ENCODE peak calls at places on chromosomes 13 and 19, in five cellular contexts. One of them, this sample, is unnamed. For H3K27me3, the result is how much of the 10 kb centered on the place peaks cover.

GRCh38 chr13:76882431-76882830 is 3.8 kb downstream of the KCTD12 start:
- DNase-seq in ascending aorta: no peak
- DNase-seq in HAP-1: no peak
- DNase-seq in CD4-positive, CD25-positive, alpha-beta regulatory T cell: no peak
- DNase-seq in uterus: no peak
- DNase-seq in this sample: no peak

GRCh38 chr13:38824342-38824741 is 137.5 kb downstream of the FREM2 start:
- DNase-seq in HAP-1: no peak
- DNase-seq in ascending aorta: no peak
- DNase-seq in CD4-positive, CD25-positive, alpha-beta regulatory T cell: no peak
- DNase-seq in uterus: no peak
- DNase-seq in this sample: no peak

GRCh38 chr19:14370169-14370998 is 10.9 kb upstream of the ADGRE5 start:
- DNase-seq in ascending aorta: no peak
- DNase-seq in uterus: no peak
- DNase-seq in CD4-positive, CD25-positive, alpha-beta regulatory T cell: peak
- DNase-seq in HAP-1: peak
- DNase-seq in this sample: no peak

GRCh38 chr13:113882716-113883115 is 18.8 kb upstream of the GAS6 start:
- DNase-seq in HAP-1: no peak
- DNase-seq in ascending aorta: no peak
- DNase-seq in CD4-positive, CD25-positive, alpha-beta regulatory T cell: no peak
- DNase-seq in uterus: no peak
- DNase-seq in this sample: no peak

GRCh38 chr19:57830071-57830602 is at the start of gene ZNF587B:
- DNase-seq in CD4-positive, CD25-positive, alpha-beta regulatory T cell: peak
- DNase-seq in uterus: peak
- DNase-seq in ascending aorta: no peak
- DNase-seq in HAP-1: peak
- DNase-seq in this sample: peak

GRCh38 chr19:2035590-2035991 is 15.5 kb downstream of the MKNK2 start:
- DNase-seq in ascending aorta: no peak
- DNase-seq in CD4-positive, CD25-positive, alpha-beta regulatory T cell: no peak
- DNase-seq in uterus: no peak
- DNase-seq in HAP-1: no peak
- DNase-seq in this sample: no peak

GRCh38 chr13:38366954-38367645 is 17.4 kb downstream of the UFM1 start:
- DNase-seq in HAP-1: no peak
- DNase-seq in ascending aorta: no peak
- DNase-seq in uterus: no peak
- DNase-seq in CD4-positive, CD25-positive, alpha-beta regulatory T cell: no peak
- DNase-seq in this sample: no peak

GRCh38 chr19:38394488-38394887 is 6.0 kb downstream of the SPRED3 start:
- DNase-seq in CD4-positive, CD25-positive, alpha-beta regulatory T cell: peak
- DNase-seq in HAP-1: no peak
- DNase-seq in ascending aorta: no peak
- DNase-seq in uterus: no peak
- DNase-seq in this sample: no peak

GRCh38 chr13:26707122-26708006 is 53.2 kb downstream of the GPR12 start:
- DNase-seq in CD4-positive, CD25-positive, alpha-beta regulatory T cell: no peak
- DNase-seq in ascending aorta: no peak
- DNase-seq in HAP-1: peak
- DNase-seq in uterus: no peak
- DNase-seq in this sample: no peak

GRCh38 chr13:68368922-68369321 is 1138.8 kb upstream of the PCDH9 start:
- DNase-seq in ascending aorta: no peak
- DNase-seq in HAP-1: no peak
- DNase-seq in uterus: no peak
- DNase-seq in CD4-positive, CD25-positive, alpha-beta regulatory T cell: no peak
- DNase-seq in this sample: no peak

GRCh38 chr19:4272894-4273293 is 6.2 kb upstream of the SHD start:
- DNase-seq in ascending aorta: no peak
- DNase-seq in CD4-positive, CD25-positive, alpha-beta regulatory T cell: no peak
- DNase-seq in uterus: no peak
- DNase-seq in HAP-1: no peak
- DNase-seq in this sample: no peak

GRCh38 chr19:3457531-3458228 is 22.6 kb downstream of the SMIM24 start:
- DNase-seq in uterus: no peak
- DNase-seq in ascending aorta: peak
- DNase-seq in HAP-1: no peak
- DNase-seq in CD4-positive, CD25-positive, alpha-beta regulatory T cell: no peak
- DNase-seq in this sample: no peak

GRCh38 chr19:1017115-1017905 is 3.6 kb downstream of the TMEM259 start:
- DNase-seq in CD4-positive, CD25-positive, alpha-beta regulatory T cell: no peak
- DNase-seq in HAP-1: no peak
- DNase-seq in ascending aorta: no peak
- DNase-seq in uterus: no peak
- DNase-seq in this sample: no peak

GRCh38 chr19:56671613-56671994 is at the start of gene ZNF835:
- DNase-seq in CD4-positive, CD25-positive, alpha-beta regulatory T cell: peak
- DNase-seq in ascending aorta: peak
- DNase-seq in uterus: peak
- DNase-seq in HAP-1: no peak
- DNase-seq in this sample: peak

GRCh38 chr13:93882086-93882651 is 597.3 kb downstream of the DCT start:
- DNase-seq in ascending aorta: no peak
- DNase-seq in HAP-1: no peak
- DNase-seq in CD4-positive, CD25-positive, alpha-beta regulatory T cell: no peak
- DNase-seq in uterus: no peak
- DNase-seq in this sample: no peak

GRCh38 chr19:42634409-42635232 is 39.9 kb upstream of the CEACAM8 start:
- DNase-seq in ascending aorta: no peak
- DNase-seq in HAP-1: peak
- DNase-seq in CD4-positive, CD25-positive, alpha-beta regulatory T cell: peak
- DNase-seq in uterus: no peak
- DNase-seq in this sample: no peak

GRCh38 chr13:30697177-30697953 is 38.0 kb upstream of the ALOX5AP start:
- DNase-seq in ascending aorta: no peak
- DNase-seq in HAP-1: no peak
- DNase-seq in CD4-positive, CD25-positive, alpha-beta regulatory T cell: no peak
- DNase-seq in uterus: no peak
- DNase-seq in this sample: no peak
- H3K27me3 ChIP-seq in ascending aorta: under half
- H3K27me3 ChIP-seq in HAP-1: under half
- H3K27me3 ChIP-seq in CD4-positive, CD25-positive, alpha-beta regulatory T cell: under half
- H3K27me3 ChIP-seq in uterus: under half
- H3K27me3 ChIP-seq in this sample: under half

GRCh38 chr13:30831515-30831914 is 74.6 kb upstream of the MEDAG start:
- DNase-seq in ascending aorta: no peak
- DNase-seq in CD4-positive, CD25-positive, alpha-beta regulatory T cell: no peak
- DNase-seq in HAP-1: no peak
- DNase-seq in uterus: no peak
- DNase-seq in this sample: no peak
- H3K27me3 ChIP-seq in ascending aorta: under half
- H3K27me3 ChIP-seq in CD4-positive, CD25-positive, alpha-beta regulatory T cell: under half
- H3K27me3 ChIP-seq in HAP-1: under half
- H3K27me3 ChIP-seq in uterus: under half
- H3K27me3 ChIP-seq in this sample: under half

GRCh38 chr13:67231481-67231940 is 1.4 kb upstream of the PCDH9 start:
- DNase-seq in CD4-positive, CD25-positive, alpha-beta regulatory T cell: no peak
- DNase-seq in uterus: no peak
- DNase-seq in HAP-1: peak
- DNase-seq in ascending aorta: no peak
- DNase-seq in this sample: no peak
- H3K27me3 ChIP-seq in CD4-positive, CD25-positive, alpha-beta regulatory T cell: under half
- H3K27me3 ChIP-seq in uterus: under half
- H3K27me3 ChIP-seq in HAP-1: under half
- H3K27me3 ChIP-seq in ascending aorta: under half
- H3K27me3 ChIP-seq in this sample: under half

GRCh38 chr13:99907038-99907437 is 64.5 kb downstream of the ZIC5 start:
- DNase-seq in uterus: no peak
- DNase-seq in ascending aorta: no peak
- DNase-seq in HAP-1: no peak
- DNase-seq in CD4-positive, CD25-positive, alpha-beta regulatory T cell: no peak
- DNase-seq in this sample: no peak
- H3K27me3 ChIP-seq in uterus: under half
- H3K27me3 ChIP-seq in ascending aorta: under half
- H3K27me3 ChIP-seq in HAP-1: under half
- H3K27me3 ChIP-seq in CD4-positive, CD25-positive, alpha-beta regulatory T cell: under half
- H3K27me3 ChIP-seq in this sample: under half

This sample was measured in prostate gland.